ENCODE peak calls at places on chromosomes 3 and 15, in nine cellular contexts. One of them, this sample, is unnamed.

GRCh38 chr15:64618569-64618968 is 156.8 kb downstream of the RBPMS2 start:
- DNase-seq in AG04450: no peak
- DNase-seq in Daoy: no peak
- DNase-seq in activated effector memory CD4-positive, alpha-beta T cell treated with Interleukin-2 at 50 U/mL for 16 hours: no peak
- DNase-seq in activated CD4-positive, alpha-beta T cell treated with anti-CD3 and anti-CD28 coated beads, Interleukin-2, amount 50 U/mL, for 4 hours: no peak
- DNase-seq in LHCN-M2: no peak
- DNase-seq in islet precursor cell: no peak
- DNase-seq in kidney glomerular epithelial cell: no peak
- DNase-seq in DMS153: no peak
- DNase-seq in this sample: no peak

GRCh38 chr3:154310840-154311239 is 13.4 kb downstream of the DHX36 start:
- DNase-seq in DMS153: no peak
- DNase-seq in LHCN-M2: peak
- DNase-seq in activated effector memory CD4-positive, alpha-beta T cell treated with Interleukin-2 at 50 U/mL for 16 hours: no peak
- DNase-seq in islet precursor cell: no peak
- DNase-seq in kidney glomerular epithelial cell: peak
- DNase-seq in Daoy: no peak
- DNase-seq in activated CD4-positive, alpha-beta T cell treated with anti-CD3 and anti-CD28 coated beads, Interleukin-2, amount 50 U/mL, for 4 hours: no peak
- DNase-seq in AG04450: no peak
- DNase-seq in this sample: no peak

GRCh38 chr15:80709542-80709941 is 14.4 kb downstream of the ABHD17C start:
- DNase-seq in AG04450: no peak
- DNase-seq in Daoy: no peak
- DNase-seq in DMS153: peak
- DNase-seq in activated CD4-positive, alpha-beta T cell treated with anti-CD3 and anti-CD28 coated beads, Interleukin-2, amount 50 U/mL, for 4 hours: no peak
- DNase-seq in LHCN-M2: no peak
- DNase-seq in islet precursor cell: no peak
- DNase-seq in kidney glomerular epithelial cell: no peak
- DNase-seq in activated effector memory CD4-positive, alpha-beta T cell treated with Interleukin-2 at 50 U/mL for 16 hours: no peak
- DNase-seq in this sample: no peak

GRCh38 chr15:55281517-55282227 is 7.9 kb downstream of the RAB27A start:
- DNase-seq in DMS153: no peak
- DNase-seq in LHCN-M2: peak
- DNase-seq in activated effector memory CD4-positive, alpha-beta T cell treated with Interleukin-2 at 50 U/mL for 16 hours: no peak
- DNase-seq in kidney glomerular epithelial cell: no peak
- DNase-seq in Daoy: no peak
- DNase-seq in AG04450: no peak
- DNase-seq in islet precursor cell: no peak
- DNase-seq in activated CD4-positive, alpha-beta T cell treated with anti-CD3 and anti-CD28 coated beads, Interleukin-2, amount 50 U/mL, for 4 hours: no peak
- DNase-seq in this sample: no peak

GRCh38 chr3:60250210-60250609 is 1001.0 kb downstream of the FHIT start:
- DNase-seq in islet precursor cell: no peak
- DNase-seq in AG04450: no peak
- DNase-seq in kidney glomerular epithelial cell: no peak
- DNase-seq in Daoy: no peak
- DNase-seq in LHCN-M2: no peak
- DNase-seq in DMS153: no peak
- DNase-seq in activated effector memory CD4-positive, alpha-beta T cell treated with Interleukin-2 at 50 U/mL for 16 hours: no peak
- DNase-seq in activated CD4-positive, alpha-beta T cell treated with anti-CD3 and anti-CD28 coated beads, Interleukin-2, amount 50 U/mL, for 4 hours: no peak
- DNase-seq in this sample: no peak

GRCh38 chr15:84823580-84823878 is 6.4 kb downstream of the ALPK3 start:
- DNase-seq in kidney glomerular epithelial cell: no peak
- DNase-seq in LHCN-M2: no peak
- DNase-seq in islet precursor cell: no peak
- DNase-seq in activated effector memory CD4-positive, alpha-beta T cell treated with Interleukin-2 at 50 U/mL for 16 hours: no peak
- DNase-seq in AG04450: no peak
- DNase-seq in Daoy: no peak
- DNase-seq in activated CD4-positive, alpha-beta T cell treated with anti-CD3 and anti-CD28 coated beads, Interleukin-2, amount 50 U/mL, for 4 hours: no peak
- DNase-seq in DMS153: no peak
- DNase-seq in this sample: no peak

GRCh38 chr3:66997560-66998074 is 490 bp upstream of the KBTBD8 start:
- DNase-seq in activated CD4-positive, alpha-beta T cell treated with anti-CD3 and anti-CD28 coated beads, Interleukin-2, amount 50 U/mL, for 4 hours: no peak
- DNase-seq in Daoy: no peak
- DNase-seq in islet precursor cell: no peak
- DNase-seq in DMS153: no peak
- DNase-seq in LHCN-M2: peak
- DNase-seq in AG04450: no peak
- DNase-seq in activated effector memory CD4-positive, alpha-beta T cell treated with Interleukin-2 at 50 U/mL for 16 hours: no peak
- DNase-seq in kidney glomerular epithelial cell: no peak
- DNase-seq in this sample: peak

GRCh38 chr3:62007036-62007435 is 366.3 kb downstream of the FEZF2 start:
- DNase-seq in activated CD4-positive, alpha-beta T cell treated with anti-CD3 and anti-CD28 coated beads, Interleukin-2, amount 50 U/mL, for 4 hours: no peak
- DNase-seq in Daoy: no peak
- DNase-seq in kidney glomerular epithelial cell: no peak
- DNase-seq in DMS153: no peak
- DNase-seq in AG04450: no peak
- DNase-seq in activated effector memory CD4-positive, alpha-beta T cell treated with Interleukin-2 at 50 U/mL for 16 hours: no peak
- DNase-seq in LHCN-M2: no peak
- DNase-seq in islet precursor cell: peak
- DNase-seq in this sample: no peak

GRCh38 chr3:131501949-131502348 is 822 bp downstream of the MRPL3 start:
- DNase-seq in kidney glomerular epithelial cell: no peak
- DNase-seq in activated CD4-positive, alpha-beta T cell treated with anti-CD3 and anti-CD28 coated beads, Interleukin-2, amount 50 U/mL, for 4 hours: no peak
- DNase-seq in LHCN-M2: no peak
- DNase-seq in AG04450: no peak
- DNase-seq in activated effector memory CD4-positive, alpha-beta T cell treated with Interleukin-2 at 50 U/mL for 16 hours: no peak
- DNase-seq in islet precursor cell: no peak
- DNase-seq in Daoy: no peak
- DNase-seq in DMS153: no peak
- DNase-seq in this sample: peak

GRCh38 chr3:23949784-23950183 is 4.7 kb downstream of the NR1D2 start:
- DNase-seq in DMS153: no peak
- DNase-seq in activated effector memory CD4-positive, alpha-beta T cell treated with Interleukin-2 at 50 U/mL for 16 hours: no peak
- DNase-seq in Daoy: peak
- DNase-seq in activated CD4-positive, alpha-beta T cell treated with anti-CD3 and anti-CD28 coated beads, Interleukin-2, amount 50 U/mL, for 4 hours: no peak
- DNase-seq in islet precursor cell: no peak
- DNase-seq in AG04450: no peak
- DNase-seq in kidney glomerular epithelial cell: no peak
- DNase-seq in LHCN-M2: peak
- DNase-seq in this sample: peak